ENCODE peak calls at places on chromosomes 3 and 15, in seven cellular contexts. H is nucleus accumbens; G is HTR-8/SVneo; N is CD4-positive, alpha-beta T cell; O is glutamatergic neuron; C is A172; A is non-pigmented ciliary epithelial cell. D is an unnamed sample.

GRCh38 chr3:46829699-46830208 is 33.5 kb downstream of the MYL3 start:
- DNase-seq in H (no peak), C (peak), G (no peak), N (no peak), O (no peak), A (no peak), D (no peak)

GRCh38 chr15:41955807-41956525 is 16.4 kb downstream of the EHD4 start:
- DNase-seq in H (no peak), A (no peak), N (no peak), C (no peak), G (no peak), O (no peak), D (no peak)

GRCh38 chr3:182248349-182248880 is 536.7 kb downstream of the SOX2 start:
- DNase-seq in C (no peak), H (no peak), G (no peak), O (no peak), N (no peak), A (no peak), D (no peak)

GRCh38 chr3:112888388-112889085 is 41.9 kb upstream of the CD200R1L start:
- DNase-seq in C (peak), N (no peak), G (peak), A (no peak), H (no peak), O (no peak), D (no peak)

GRCh38 chr3:113038326-113038725 is 47.5 kb downstream of the GTPBP8 start:
- DNase-seq in O (no peak), H (no peak), A (no peak), N (no peak), G (no peak), C (no peak), D (no peak)

GRCh38 chr3:166462876-166463275 is 625.7 kb upstream of the BCHE start:
- DNase-seq in C (no peak), A (no peak), O (no peak), G (no peak), N (no peak), H (no peak), D (no peak)

GRCh38 chr15:48060396-48060795 is 60.4 kb upstream of the SLC24A5 start:
- DNase-seq in O (no peak), N (no peak), C (no peak), A (no peak), G (no peak), H (no peak), D (no peak)

GRCh38 chr15:84588053-84588874 is 12.5 kb upstream of the ZSCAN2 start:
- DNase-seq in C (peak), N (peak), H (peak), G (peak), A (no peak), O (peak), D (peak)

GRCh38 chr3:10748040-10748439 is 68.0 kb upstream of the SLC6A11 start:
- DNase-seq in G (no peak), N (no peak), H (no peak), C (no peak), O (no peak), A (no peak), D (no peak)

GRCh38 chr3:65230251-65231140 is 542.7 kb upstream of the ADAMTS9 start:
- DNase-seq in H (no peak), O (no peak), A (no peak), N (no peak), G (no peak), C (peak), D (no peak)

GRCh38 chr15:70347766-70348558 is 250.2 kb upstream of the TLE3 start:
- DNase-seq in O (no peak), C (no peak), A (no peak), H (no peak), N (no peak), G (no peak), D (no peak)

GRCh38 chr3:186255703-186256331 is 106.2 kb downstream of the DGKG start:
- DNase-seq in C (no peak), N (no peak), H (no peak), O (peak), G (no peak), A (no peak), D (no peak)

GRCh38 chr15:29136815-29137214 is 132.8 kb downstream of the NSMCE3 start:
- DNase-seq in N (no peak), A (no peak), H (no peak), G (no peak), O (peak), C (no peak), D (no peak)